ENCODE peak calls at places on chromosomes 4 and X, in four cellular contexts. One of them, this sample, is unnamed.

GRCh38 chrX:70171636-70172035 is 5.6 kb upstream of the DGAT2L6 start:
- DNase-seq in foreskin fibroblast: peak
- DNase-seq in WERI-Rb-1: no peak
- DNase-seq in tibial nerve: no peak
- DNase-seq in this sample: no peak

GRCh38 chrX:3743821-3744439 is 30.5 kb upstream of the PRKX start:
- DNase-seq in foreskin fibroblast: no peak
- DNase-seq in WERI-Rb-1: no peak
- DNase-seq in tibial nerve: no peak
- DNase-seq in this sample: no peak

GRCh38 chr4:142350886-142351285 is 495.2 kb downstream of the INPP4B start:
- DNase-seq in foreskin fibroblast: peak
- DNase-seq in WERI-Rb-1: no peak
- DNase-seq in tibial nerve: no peak
- DNase-seq in this sample: no peak

GRCh38 chr4:70759627-70760026 is 37.9 kb downstream of the RUFY3 start:
- DNase-seq in foreskin fibroblast: no peak
- DNase-seq in WERI-Rb-1: no peak
- DNase-seq in tibial nerve: no peak
- DNase-seq in this sample: no peak

GRCh38 chr4:121519236-121519838 is 138.5 kb upstream of the QRFPR start:
- DNase-seq in foreskin fibroblast: no peak
- DNase-seq in WERI-Rb-1: no peak
- DNase-seq in tibial nerve: no peak
- DNase-seq in this sample: no peak

GRCh38 chr4:86451560-86452322 is 91.9 kb upstream of the MAPK10 start:
- DNase-seq in foreskin fibroblast: peak
- DNase-seq in WERI-Rb-1: no peak
- DNase-seq in tibial nerve: no peak
- DNase-seq in this sample: no peak

GRCh38 chr4:184746532-184746870 is 12.6 kb upstream of the CENPU start:
- DNase-seq in foreskin fibroblast: peak
- DNase-seq in WERI-Rb-1: no peak
- DNase-seq in tibial nerve: peak
- DNase-seq in this sample: peak

GRCh38 chr4:110533940-110534339 is 58.0 kb downstream of the ENPEP start:
- DNase-seq in foreskin fibroblast: peak
- DNase-seq in WERI-Rb-1: no peak
- DNase-seq in tibial nerve: no peak
- DNase-seq in this sample: peak

GRCh38 chrX:1945879-1946278 is 331.0 kb downstream of the ASMT start:
- DNase-seq in foreskin fibroblast: no peak
- DNase-seq in WERI-Rb-1: no peak
- DNase-seq in tibial nerve: no peak
- DNase-seq in this sample: no peak

GRCh38 chr4:27005512-27006246 is 145.0 kb downstream of the STIM2 start:
- DNase-seq in foreskin fibroblast: peak
- DNase-seq in WERI-Rb-1: peak
- DNase-seq in tibial nerve: no peak
- DNase-seq in this sample: peak

GRCh38 chrX:71536285-71536684 is 3.4 kb downstream of the OGT start:
- DNase-seq in foreskin fibroblast: peak
- DNase-seq in WERI-Rb-1: no peak
- DNase-seq in tibial nerve: no peak
- DNase-seq in this sample: no peak

GRCh38 chr4:149135062-149135461 is 680.6 kb downstream of the IQCM start:
- DNase-seq in foreskin fibroblast: no peak
- DNase-seq in WERI-Rb-1: no peak
- DNase-seq in tibial nerve: no peak
- DNase-seq in this sample: no peak

GRCh38 chrX:10486373-10486772 is 134.0 kb downstream of the MID1 start:
- DNase-seq in foreskin fibroblast: peak
- DNase-seq in WERI-Rb-1: no peak
- DNase-seq in tibial nerve: peak
- DNase-seq in this sample: no peak

GRCh38 chrX:149470960-149471359 is 34.1 kb downstream of the IDS start:
- DNase-seq in foreskin fibroblast: peak
- DNase-seq in WERI-Rb-1: peak
- DNase-seq in tibial nerve: peak
- DNase-seq in this sample: no peak

GRCh38 chr4:16627999-16628398 is 270.4 kb downstream of the LDB2 start:
- DNase-seq in foreskin fibroblast: peak
- DNase-seq in WERI-Rb-1: no peak
- DNase-seq in tibial nerve: no peak
- DNase-seq in this sample: peak

GRCh38 chrX:151384807-151385206 is 12.2 kb upstream of the VMA21 start:
- DNase-seq in foreskin fibroblast: no peak
- DNase-seq in WERI-Rb-1: no peak
- DNase-seq in tibial nerve: no peak
- DNase-seq in this sample: no peak

DNA sequence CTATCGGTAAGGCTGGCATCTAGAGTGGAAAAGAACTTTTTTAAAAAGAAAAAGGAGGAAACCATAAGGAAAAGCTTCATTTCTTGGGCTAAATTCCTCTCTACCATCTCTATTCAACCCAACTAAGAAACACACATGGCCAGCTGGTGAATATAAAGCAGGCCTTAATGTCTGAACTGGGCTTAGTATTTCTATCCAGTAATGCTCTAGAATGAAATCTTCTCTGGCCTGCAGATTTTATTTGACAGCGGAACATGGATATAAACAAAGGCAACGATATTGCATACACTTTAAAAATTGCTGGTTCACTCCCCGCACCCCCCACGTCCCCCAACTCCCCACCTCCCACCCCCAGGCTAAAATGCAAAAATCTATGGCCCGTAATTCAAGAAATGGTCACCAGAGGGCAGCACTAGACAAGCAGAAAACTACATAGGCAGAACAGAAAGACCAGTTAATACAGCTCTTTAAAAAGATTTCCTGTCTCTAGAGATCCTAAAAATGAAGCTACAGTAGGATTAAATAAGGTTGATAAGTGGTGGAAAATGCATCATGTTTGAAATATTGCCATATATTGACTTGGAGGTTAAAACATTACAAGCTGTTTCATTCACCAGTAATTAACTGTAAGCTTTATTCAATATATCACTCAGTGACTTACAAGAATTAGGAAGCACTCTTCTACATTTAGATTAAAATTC is 155.2 kb upstream of the GALNT7 start:
- DNase-seq in foreskin fibroblast: peak
- DNase-seq in WERI-Rb-1: peak
- DNase-seq in tibial nerve: peak
- DNase-seq in this sample: no peak
- TF ChIP-seq CTCF in foreskin fibroblast: peak
- TF ChIP-seq CTCF in WERI-Rb-1: peak
- TF ChIP-seq CTCF in tibial nerve: peak
- TF ChIP-seq CTCF in this sample: peak

GRCh38 chr4:124710253-124710849 is 2.2 kb downstream of the ANKRD50 start:
- DNase-seq in foreskin fibroblast: peak
- DNase-seq in WERI-Rb-1: no peak
- DNase-seq in tibial nerve: no peak
- DNase-seq in this sample: no peak
- H3K4me3 ChIP-seq in foreskin fibroblast: peak
- H3K4me3 ChIP-seq in WERI-Rb-1: no peak
- H3K4me3 ChIP-seq in tibial nerve: peak
- H3K4me3 ChIP-seq in this sample: peak

GRCh38 chrX:34300871-34301270 is 168.8 kb upstream of the FAM47A start:
- DNase-seq in foreskin fibroblast: peak
- DNase-seq in WERI-Rb-1: peak
- DNase-seq in tibial nerve: peak
- DNase-seq in this sample: peak
- TF ChIP-seq CTCF in foreskin fibroblast: peak
- TF ChIP-seq CTCF in WERI-Rb-1: peak
- TF ChIP-seq CTCF in tibial nerve: peak
- TF ChIP-seq CTCF in this sample: peak

GRCh38 chr4:38752393-38752961 is 30.3 kb downstream of the TLR10 start:
- DNase-seq in foreskin fibroblast: peak
- DNase-seq in WERI-Rb-1: no peak
- DNase-seq in tibial nerve: no peak
- DNase-seq in this sample: no peak

GRCh38 chr4:38747629-38748028 is 35.2 kb downstream of the TLR10 start:
- DNase-seq in foreskin fibroblast: no peak
- DNase-seq in WERI-Rb-1: no peak
- DNase-seq in tibial nerve: no peak
- DNase-seq in this sample: no peak

GRCh38 chr4:38757945-38758344 is 24.8 kb downstream of the TLR10 start:
- DNase-seq in foreskin fibroblast: no peak
- DNase-seq in WERI-Rb-1: peak
- DNase-seq in tibial nerve: no peak
- DNase-seq in this sample: no peak

GRCh38 chr4:38751341-38752043 is 31.3 kb downstream of the TLR10 start:
- DNase-seq in foreskin fibroblast: no peak
- DNase-seq in WERI-Rb-1: no peak
- DNase-seq in tibial nerve: no peak
- DNase-seq in this sample: no peak

GRCh38 chr4:38753021-38753806 is 29.6 kb downstream of the TLR10 start:
- DNase-seq in foreskin fibroblast: peak
- DNase-seq in WERI-Rb-1: no peak
- DNase-seq in tibial nerve: peak
- DNase-seq in this sample: peak
- H3K4me3 ChIP-seq in foreskin fibroblast: no peak
- H3K4me3 ChIP-seq in WERI-Rb-1: no peak
- H3K4me3 ChIP-seq in tibial nerve: no peak
- H3K4me3 ChIP-seq in this sample: no peak

GRCh38 chr4:183522821-183523220 is 18.0 kb downstream of the ING2 start:
- DNase-seq in foreskin fibroblast: no peak
- DNase-seq in WERI-Rb-1: peak
- DNase-seq in tibial nerve: no peak
- DNase-seq in this sample: no peak

GRCh38 chr4:183515411-183515810 is 10.6 kb downstream of the ING2 start:
- DNase-seq in foreskin fibroblast: no peak
- DNase-seq in WERI-Rb-1: no peak
- DNase-seq in tibial nerve: no peak
- DNase-seq in this sample: no peak

GRCh38 chr4:183517781-183518180 is 12.9 kb downstream of the ING2 start:
- DNase-seq in foreskin fibroblast: no peak
- DNase-seq in WERI-Rb-1: no peak
- DNase-seq in tibial nerve: no peak
- DNase-seq in this sample: no peak
- TF ChIP-seq CTCF in foreskin fibroblast: no peak
- TF ChIP-seq CTCF in WERI-Rb-1: no peak
- TF ChIP-seq CTCF in tibial nerve: no peak
- TF ChIP-seq CTCF in this sample: no peak

GRCh38 chrX:8036914-8037313 is 109.7 kb upstream of the PNPLA4 start:
- DNase-seq in foreskin fibroblast: no peak
- DNase-seq in WERI-Rb-1: no peak
- DNase-seq in tibial nerve: no peak
- DNase-seq in this sample: no peak
- H3K4me3 ChIP-seq in foreskin fibroblast: no peak
- H3K4me3 ChIP-seq in WERI-Rb-1: no peak
- H3K4me3 ChIP-seq in tibial nerve: no peak
- H3K4me3 ChIP-seq in this sample: no peak

DNA sequence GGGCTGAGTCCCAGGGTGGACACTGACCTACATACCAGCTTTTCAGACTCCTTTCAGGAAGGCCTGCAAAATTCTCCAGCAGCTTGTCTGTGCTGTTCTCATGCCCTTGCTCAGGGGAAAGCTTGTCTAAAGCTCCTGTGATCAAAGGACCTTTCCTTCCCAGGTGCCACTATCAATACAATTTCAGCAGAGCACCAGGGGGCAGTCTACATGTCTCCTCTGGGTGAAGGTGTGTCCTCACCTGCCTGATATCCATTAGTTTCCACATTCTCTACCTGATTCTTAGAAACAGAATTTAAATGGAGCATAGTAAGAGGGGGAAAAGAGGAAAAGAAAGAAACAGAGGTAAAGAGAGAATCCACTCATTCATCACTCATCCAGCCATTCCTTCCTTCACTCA is 114.2 kb downstream of the PPARGC1A start:
- DNase-seq in foreskin fibroblast: no peak
- DNase-seq in WERI-Rb-1: peak
- DNase-seq in tibial nerve: no peak
- DNase-seq in this sample: no peak
- TF ChIP-seq CTCF in foreskin fibroblast: no peak
- TF ChIP-seq CTCF in WERI-Rb-1: peak
- TF ChIP-seq CTCF in tibial nerve: no peak
- TF ChIP-seq CTCF in this sample: peak

GRCh38 chrX:110086162-110086915 is 83.4 kb downstream of the TMEM164 start:
- DNase-seq in foreskin fibroblast: peak
- DNase-seq in WERI-Rb-1: no peak
- DNase-seq in tibial nerve: no peak
- DNase-seq in this sample: no peak
- H3K4me3 ChIP-seq in foreskin fibroblast: no peak
- H3K4me3 ChIP-seq in WERI-Rb-1: no peak
- H3K4me3 ChIP-seq in tibial nerve: no peak
- H3K4me3 ChIP-seq in this sample: no peak

DNA sequence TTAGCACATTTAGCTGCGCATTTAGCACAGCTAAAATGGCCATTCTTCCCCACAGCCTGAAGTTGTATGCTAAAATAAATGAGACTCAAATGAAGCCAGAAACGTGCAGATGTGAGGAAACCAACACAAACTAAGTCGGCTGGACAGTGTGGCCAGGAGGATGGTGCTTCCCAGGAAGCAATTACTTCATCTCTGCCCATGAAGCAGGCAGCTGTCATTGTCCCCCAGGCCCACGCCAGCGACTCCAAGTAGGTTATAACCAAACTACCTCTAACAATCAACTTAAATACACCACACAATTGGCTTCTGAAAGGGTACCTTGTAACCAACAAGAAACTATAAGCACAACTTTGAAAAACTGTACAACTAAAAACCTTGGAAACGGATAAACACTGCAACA is 39.3 kb downstream of the AFAP1 start:
- DNase-seq in foreskin fibroblast: no peak
- DNase-seq in WERI-Rb-1: no peak
- DNase-seq in tibial nerve: no peak
- DNase-seq in this sample: no peak
- TF ChIP-seq CTCF in foreskin fibroblast: no peak
- TF ChIP-seq CTCF in WERI-Rb-1: no peak
- TF ChIP-seq CTCF in tibial nerve: no peak
- TF ChIP-seq CTCF in this sample: no peak

This sample was measured in retinal pigment epithelial cell.